ENCODE peak calls at places on chromosomes 11 and 22, in seven cellular contexts. One of them, this sample, is unnamed.

GRCh38 chr11:66889974-66890373 is 33.1 kb downstream of the LRFN4 start:
- DNase-seq in GM12878: no peak
- DNase-seq in fibroblast of mammary gland: no peak
- DNase-seq in neural progenitor cell: peak
- DNase-seq in right lobe of liver: no peak
- DNase-seq in ovary: no peak
- DNase-seq in AG04449: no peak
- DNase-seq in this sample: no peak

GRCh38 chr11:125569913-125570621 is 790 bp downstream of the EI24 start:
- DNase-seq in GM12878: no peak
- DNase-seq in fibroblast of mammary gland: peak
- DNase-seq in neural progenitor cell: peak
- DNase-seq in right lobe of liver: peak
- DNase-seq in ovary: no peak
- DNase-seq in AG04449: no peak
- DNase-seq in this sample: no peak

GRCh38 chr22:43501951-43502874 is 90.4 kb downstream of the MPPED1 start:
- DNase-seq in GM12878: no peak
- DNase-seq in fibroblast of mammary gland: no peak
- DNase-seq in neural progenitor cell: no peak
- DNase-seq in right lobe of liver: peak
- DNase-seq in ovary: no peak
- DNase-seq in AG04449: no peak
- DNase-seq in this sample: no peak

GRCh38 chr11:101453682-101454081 is 130.1 kb downstream of the TRPC6 start:
- DNase-seq in GM12878: no peak
- DNase-seq in fibroblast of mammary gland: peak
- DNase-seq in neural progenitor cell: no peak
- DNase-seq in right lobe of liver: no peak
- DNase-seq in ovary: no peak
- DNase-seq in AG04449: no peak
- DNase-seq in this sample: no peak

GRCh38 chr11:127071606-127072005 is 71.0 kb upstream of the KIRREL3 start:
- DNase-seq in GM12878: no peak
- DNase-seq in fibroblast of mammary gland: no peak
- DNase-seq in neural progenitor cell: no peak
- DNase-seq in right lobe of liver: no peak
- DNase-seq in ovary: no peak
- DNase-seq in AG04449: no peak
- DNase-seq in this sample: no peak

GRCh38 chr22:17097062-17097461 is 12.3 kb downstream of the IL17RA start:
- DNase-seq in GM12878: no peak
- DNase-seq in fibroblast of mammary gland: no peak
- DNase-seq in neural progenitor cell: no peak
- DNase-seq in right lobe of liver: peak
- DNase-seq in ovary: no peak
- DNase-seq in AG04449: no peak
- DNase-seq in this sample: no peak

GRCh38 chr11:58742981-58743880 is 11.5 kb upstream of the GLYAT start:
- DNase-seq in GM12878: no peak
- DNase-seq in fibroblast of mammary gland: no peak
- DNase-seq in neural progenitor cell: no peak
- DNase-seq in right lobe of liver: no peak
- DNase-seq in ovary: no peak
- DNase-seq in AG04449: no peak
- DNase-seq in this sample: no peak

GRCh38 chr22:44453441-44454112 is 44.5 kb downstream of the RTL6 start:
- DNase-seq in GM12878: no peak
- DNase-seq in fibroblast of mammary gland: peak
- DNase-seq in neural progenitor cell: no peak
- DNase-seq in right lobe of liver: no peak
- DNase-seq in ovary: no peak
- DNase-seq in AG04449: no peak
- DNase-seq in this sample: no peak

GRCh38 chr22:46547179-46547882 is 9.9 kb upstream of the CELSR1 start:
- DNase-seq in GM12878: no peak
- DNase-seq in fibroblast of mammary gland: peak
- DNase-seq in neural progenitor cell: peak
- DNase-seq in right lobe of liver: no peak
- DNase-seq in ovary: no peak
- DNase-seq in AG04449: no peak
- DNase-seq in this sample: no peak

GRCh38 chr22:30310881-30311771 is 15.6 kb downstream of the TBC1D10A start:
- DNase-seq in GM12878: no peak
- DNase-seq in fibroblast of mammary gland: peak
- DNase-seq in neural progenitor cell: no peak
- DNase-seq in right lobe of liver: peak
- DNase-seq in ovary: peak
- DNase-seq in AG04449: no peak
- DNase-seq in this sample: no peak

GRCh38 chr11:67504950-67505561 is at the start of gene PITPNM1:
- DNase-seq in GM12878: no peak
- DNase-seq in fibroblast of mammary gland: no peak
- DNase-seq in neural progenitor cell: peak
- DNase-seq in right lobe of liver: peak
- DNase-seq in ovary: peak
- DNase-seq in AG04449: no peak
- DNase-seq in this sample: peak

GRCh38 chr22:50270302-50271010 is at the start of gene MAPK11:
- DNase-seq in GM12878: no peak
- DNase-seq in fibroblast of mammary gland: peak
- DNase-seq in neural progenitor cell: peak
- DNase-seq in right lobe of liver: peak
- DNase-seq in ovary: peak
- DNase-seq in AG04449: no peak
- DNase-seq in this sample: peak

GRCh38 chr11:34051349-34052035 is at the start of gene CAPRIN1:
- DNase-seq in GM12878: peak
- DNase-seq in fibroblast of mammary gland: peak
- DNase-seq in neural progenitor cell: peak
- DNase-seq in right lobe of liver: peak
- DNase-seq in ovary: peak
- DNase-seq in AG04449: no peak
- DNase-seq in this sample: peak
- TF ChIP-seq CTCF in GM12878: no peak
- TF ChIP-seq CTCF in fibroblast of mammary gland: no peak
- TF ChIP-seq CTCF in neural progenitor cell: no peak
- TF ChIP-seq CTCF in right lobe of liver: no peak
- TF ChIP-seq CTCF in ovary: peak
- TF ChIP-seq CTCF in AG04449: no peak
- TF ChIP-seq CTCF in this sample: no peak

GRCh38 chr11:38182126-38182907 is 1584.3 kb upstream of the RAG2 start:
- DNase-seq in GM12878: no peak
- DNase-seq in fibroblast of mammary gland: no peak
- DNase-seq in neural progenitor cell: no peak
- DNase-seq in right lobe of liver: no peak
- DNase-seq in ovary: no peak
- DNase-seq in AG04449: no peak
- DNase-seq in this sample: no peak
- TF ChIP-seq CTCF in GM12878: no peak
- TF ChIP-seq CTCF in fibroblast of mammary gland: no peak
- TF ChIP-seq CTCF in neural progenitor cell: no peak
- TF ChIP-seq CTCF in right lobe of liver: no peak
- TF ChIP-seq CTCF in ovary: no peak
- TF ChIP-seq CTCF in AG04449: no peak
- TF ChIP-seq CTCF in this sample: no peak

GRCh38 chr22:38415046-38415445 is 40.0 kb downstream of the KCNJ4 start:
- DNase-seq in GM12878: no peak
- DNase-seq in fibroblast of mammary gland: no peak
- DNase-seq in neural progenitor cell: peak
- DNase-seq in right lobe of liver: peak
- DNase-seq in ovary: peak
- DNase-seq in AG04449: no peak
- DNase-seq in this sample: no peak

GRCh38 chr22:38414009-38414395 is 41.0 kb downstream of the KCNJ4 start:
- DNase-seq in GM12878: no peak
- DNase-seq in fibroblast of mammary gland: no peak
- DNase-seq in neural progenitor cell: no peak
- DNase-seq in right lobe of liver: peak
- DNase-seq in ovary: peak
- DNase-seq in AG04449: no peak
- DNase-seq in this sample: no peak

GRCh38 chr22:38412435-38413084 is 42.4 kb downstream of the KCNJ4 start:
- DNase-seq in GM12878: no peak
- DNase-seq in fibroblast of mammary gland: no peak
- DNase-seq in neural progenitor cell: peak
- DNase-seq in right lobe of liver: peak
- DNase-seq in ovary: peak
- DNase-seq in AG04449: no peak
- DNase-seq in this sample: no peak

GRCh38 chr22:38411016-38411415 is 44.0 kb downstream of the KCNJ4 start:
- DNase-seq in GM12878: no peak
- DNase-seq in fibroblast of mammary gland: no peak
- DNase-seq in neural progenitor cell: no peak
- DNase-seq in right lobe of liver: no peak
- DNase-seq in ovary: no peak
- DNase-seq in AG04449: no peak
- DNase-seq in this sample: peak

DNA sequence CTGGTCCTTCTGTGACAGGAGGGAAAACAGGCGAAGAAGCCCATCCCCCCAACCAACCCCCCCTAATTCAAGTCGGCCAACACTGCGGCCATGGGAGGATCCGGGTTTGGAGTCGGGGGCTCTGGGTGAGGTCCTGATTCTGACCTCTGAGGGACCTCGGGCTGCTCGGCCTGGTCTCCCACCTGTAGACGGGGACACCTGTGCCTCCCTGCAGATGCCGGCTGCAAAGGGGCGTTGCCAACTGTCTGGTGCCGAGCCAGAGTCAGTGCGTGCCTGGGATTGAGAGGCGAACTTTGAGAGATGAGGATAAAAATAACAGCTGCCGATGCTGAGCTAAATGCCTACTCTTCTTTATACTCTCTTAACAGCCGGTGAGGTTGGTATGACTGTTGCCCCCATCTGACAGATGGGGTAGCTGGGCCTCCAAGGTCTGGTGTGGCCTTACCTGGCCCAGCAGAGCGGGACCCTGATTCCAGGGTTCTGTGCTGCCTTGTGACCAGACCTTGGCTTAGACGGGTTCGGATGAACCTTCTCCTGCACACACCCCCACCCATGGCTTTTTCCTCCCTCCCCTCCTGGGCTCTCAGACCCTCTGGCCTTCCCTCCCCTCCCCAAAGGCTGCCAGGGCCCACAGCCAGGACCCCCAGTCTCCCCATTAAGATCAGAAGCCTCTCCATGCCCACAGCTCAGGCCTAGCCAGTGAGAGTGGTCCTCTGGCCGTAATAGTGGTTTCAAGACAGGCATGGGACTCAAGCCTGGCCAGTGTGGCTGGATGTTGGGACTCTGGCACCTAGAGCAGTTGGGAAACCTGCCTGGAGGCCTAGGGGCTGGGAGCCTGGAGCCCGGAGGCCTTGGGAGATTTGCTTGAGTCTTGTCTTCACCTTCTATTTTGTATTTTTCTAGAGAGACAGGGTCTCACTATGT is 41.7 kb downstream of the KCNJ4 start:
- DNase-seq in GM12878: no peak
- DNase-seq in fibroblast of mammary gland: no peak
- DNase-seq in neural progenitor cell: no peak
- DNase-seq in right lobe of liver: peak
- DNase-seq in ovary: peak
- DNase-seq in AG04449: no peak
- DNase-seq in this sample: no peak
- TF ChIP-seq CTCF in GM12878: no peak
- TF ChIP-seq CTCF in fibroblast of mammary gland: no peak
- TF ChIP-seq CTCF in neural progenitor cell: no peak
- TF ChIP-seq CTCF in right lobe of liver: no peak
- TF ChIP-seq CTCF in ovary: no peak
- TF ChIP-seq CTCF in AG04449: no peak
- TF ChIP-seq CTCF in this sample: no peak

GRCh38 chr11:86955674-86956522 is 703 bp upstream of the FZD4 start:
- DNase-seq in GM12878: peak
- DNase-seq in fibroblast of mammary gland: peak
- DNase-seq in neural progenitor cell: peak
- DNase-seq in right lobe of liver: peak
- DNase-seq in ovary: peak
- DNase-seq in AG04449: no peak
- DNase-seq in this sample: peak
- TF ChIP-seq CTCF in GM12878: no peak
- TF ChIP-seq CTCF in fibroblast of mammary gland: no peak
- TF ChIP-seq CTCF in neural progenitor cell: peak
- TF ChIP-seq CTCF in right lobe of liver: peak
- TF ChIP-seq CTCF in ovary: peak
- TF ChIP-seq CTCF in AG04449: peak
- TF ChIP-seq CTCF in this sample: no peak

GRCh38 chr11:131688056-131688693 is 317.8 kb downstream of the NTM start:
- DNase-seq in GM12878: no peak
- DNase-seq in fibroblast of mammary gland: peak
- DNase-seq in neural progenitor cell: peak
- DNase-seq in right lobe of liver: no peak
- DNase-seq in ovary: peak
- DNase-seq in AG04449: no peak
- DNase-seq in this sample: peak
- TF ChIP-seq CTCF in GM12878: peak
- TF ChIP-seq CTCF in fibroblast of mammary gland: no peak
- TF ChIP-seq CTCF in neural progenitor cell: peak
- TF ChIP-seq CTCF in right lobe of liver: peak
- TF ChIP-seq CTCF in ovary: no peak
- TF ChIP-seq CTCF in AG04449: peak
- TF ChIP-seq CTCF in this sample: peak

DNA sequence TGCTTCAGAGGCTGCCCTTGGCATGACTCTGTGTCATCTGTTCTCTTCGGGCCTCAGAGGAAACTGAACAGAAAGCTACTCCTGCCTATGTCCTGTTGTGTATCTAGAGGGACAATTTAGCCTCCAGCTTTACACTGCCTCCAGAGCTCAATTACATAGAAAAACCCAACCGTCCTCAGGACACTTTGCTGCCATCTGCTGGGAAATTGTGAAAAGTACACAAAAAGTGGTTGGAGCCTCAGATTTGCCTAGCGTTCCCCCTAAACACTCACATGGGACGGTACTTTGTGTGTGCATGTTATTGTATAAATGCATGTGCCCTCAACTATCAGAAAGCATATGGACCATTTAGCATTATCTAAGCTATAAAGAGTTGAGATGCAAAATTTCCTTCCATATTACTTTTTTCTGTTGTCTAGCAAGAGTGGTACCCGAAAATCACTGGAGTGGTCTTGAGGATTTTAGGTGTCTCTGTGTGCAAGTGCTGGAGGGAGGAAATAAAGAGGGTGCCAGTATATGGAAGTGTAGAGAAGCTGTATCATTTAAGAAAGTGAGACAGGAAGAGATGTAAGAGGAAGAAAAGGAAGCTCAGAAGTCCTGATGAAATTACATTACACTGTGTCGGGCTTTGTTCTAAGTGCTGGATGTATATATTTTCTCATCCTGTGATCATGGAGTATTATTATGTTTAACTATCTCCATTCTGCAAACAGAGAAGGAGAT is 8.7 kb upstream of the MS4A4E start:
- DNase-seq in GM12878: peak
- DNase-seq in fibroblast of mammary gland: no peak
- DNase-seq in neural progenitor cell: peak
- DNase-seq in right lobe of liver: no peak
- DNase-seq in ovary: no peak
- DNase-seq in AG04449: no peak
- DNase-seq in this sample: no peak
- TF ChIP-seq CTCF in GM12878: peak
- TF ChIP-seq CTCF in fibroblast of mammary gland: no peak
- TF ChIP-seq CTCF in neural progenitor cell: peak
- TF ChIP-seq CTCF in right lobe of liver: no peak
- TF ChIP-seq CTCF in ovary: peak
- TF ChIP-seq CTCF in AG04449: peak
- TF ChIP-seq CTCF in this sample: peak

GRCh38 chr22:34096770-34097169 is 176.5 kb upstream of the LARGE1 start:
- DNase-seq in GM12878: no peak
- DNase-seq in fibroblast of mammary gland: no peak
- DNase-seq in neural progenitor cell: no peak
- DNase-seq in right lobe of liver: no peak
- DNase-seq in ovary: no peak
- DNase-seq in AG04449: no peak
- DNase-seq in this sample: no peak
- TF ChIP-seq CTCF in GM12878: no peak
- TF ChIP-seq CTCF in fibroblast of mammary gland: no peak
- TF ChIP-seq CTCF in neural progenitor cell: no peak
- TF ChIP-seq CTCF in right lobe of liver: no peak
- TF ChIP-seq CTCF in ovary: no peak
- TF ChIP-seq CTCF in AG04449: no peak
- TF ChIP-seq CTCF in this sample: no peak